ENCODE peak calls at places on chromosomes 13 and 19, in four cellular contexts. H is lower leg skin, P is HCT116, W is A549. I is an unnamed sample.
A peak's percentile ranks its signal among the peaks of the same experiment; 100 is the strongest.

GRCh38 chr13:75469087-75469486 is 12.9 kb downstream of the TBC1D4 start:
- DNase-seq in W (no peak), H (peak; percentile 35), P (no peak), I (no peak)

GRCh38 chr19:57903298-57904174 is 12.9 kb downstream of the ZNF417 start:
- DNase-seq in P (peak; percentile 4), W (peak; percentile 13), H (no peak), I (peak; percentile 19)

GRCh38 chr13:38348890-38349289 is 761 bp upstream of the UFM1 start:
- DNase-seq in P (no peak), H (no peak), W (peak; percentile 9), I (no peak)

GRCh38 chr19:7981199-7981598 is 24.2 kb downstream of the ELAVL1 start:
- DNase-seq in W (no peak), H (no peak), P (no peak), I (no peak)

GRCh38 chr19:33269016-33269415 is 33.3 kb downstream of the CEBPA start:
- DNase-seq in P (no peak), W (no peak), H (no peak), I (no peak)

GRCh38 chr19:15249912-15250634 is 17.8 kb upstream of the EPHX3 start:
- DNase-seq in W (no peak), H (no peak), P (no peak), I (peak; percentile 84)

GRCh38 chr13:45179428-45179827 is 21.4 kb downstream of the KCTD4 start:
- DNase-seq in P (no peak), W (no peak), H (no peak), I (no peak)

GRCh38 chr13:30681489-30682242 is 53.7 kb upstream of the ALOX5AP start:
- DNase-seq in W (no peak), H (no peak), P (no peak), I (no peak)

GRCh38 chr13:110116072-110116487 is 190.9 kb downstream of the COL4A1 start:
- DNase-seq in H (peak; percentile 40), P (peak; percentile 51), W (peak; percentile 52), I (peak; percentile 65)

GRCh38 chr13:40319699-40320586 is 346.5 kb downstream of the FOXO1 start:
- DNase-seq in H (no peak), P (no peak), W (no peak), I (no peak)

GRCh38 chr13:90918551-90918950 is 428.9 kb upstream of the MIR17HG start:
- DNase-seq in P (no peak), W (no peak), H (no peak), I (no peak)

GRCh38 chr13:74675185-74675584 is 541.0 kb upstream of the KLF12 start:
- DNase-seq in W (no peak), P (no peak), H (no peak), I (no peak)

GRCh38 chr19:30341646-30342201 is 30.5 kb upstream of the ZNF536 start:
- DNase-seq in P (no peak), W (no peak), H (no peak), I (no peak)

GRCh38 chr13:113793718-113794085 is 34.7 kb downstream of the TMEM255B start:
- DNase-seq in W (no peak), H (no peak), P (no peak), I (no peak)

GRCh38 chr19:3409346-3410064 is 43.1 kb downstream of the NFIC start:
- DNase-seq in H (peak; percentile 71), P (no peak), W (no peak), I (no peak)

GRCh38 chr19:38234615-38235014 is 10.6 kb upstream of the DPF1 start:
- DNase-seq in H (no peak), W (no peak), P (no peak), I (no peak)

GRCh38 chr19:719636-720377 is 11.1 kb downstream of the PALM start:
- DNase-seq in W (no peak), H (no peak), P (no peak), I (no peak)

GRCh38 chr13:110536006-110536693 is 25.4 kb downstream of the RAB20 start:
- DNase-seq in P (no peak), H (peak; percentile 68), W (no peak), I (no peak)

GRCh38 chr19:676343-677105 is at the start of gene FSTL3:
- DNase-seq in W (peak; percentile 28), H (no peak), P (no peak), I (no peak)

GRCh38 chr13:43316997-43317396 is 293.6 kb downstream of the DNAJC15 start:
- DNase-seq in P (no peak), H (no peak), W (no peak), I (no peak)

GRCh38 chr13:48231080-48231479 is 1.9 kb upstream of the ITM2B start:
- DNase-seq in H (no peak), P (no peak), W (no peak), I (no peak)

GRCh38 chr13:80083097-80083429 is 257.9 kb downstream of the SPRY2 start:
- DNase-seq in P (no peak), W (no peak), H (no peak), I (no peak)

GRCh38 chr19:23273022-23273593 is 22.9 kb upstream of the ZNF724 start:
- DNase-seq in H (no peak), P (no peak), W (no peak), I (no peak)

GRCh38 chr13:113238542-113238941 is 29.1 kb downstream of the CUL4A start:
- DNase-seq in P (no peak), W (no peak), H (no peak), I (no peak)

GRCh38 chr13:94389544-94390351 is 89.7 kb downstream of the DCT start:
- DNase-seq in H (no peak), W (no peak), P (no peak), I (no peak)

GRCh38 chr19:55650602-55651230 is 2.7 kb downstream of the CCDC106 start:
- DNase-seq in W (no peak), H (no peak), P (no peak), I (no peak)

GRCh38 chr19:1513492-1514294 is 874 bp upstream of the ADAMTSL5 start:
- DNase-seq in W (peak; percentile 39), P (peak; percentile 53), H (no peak), I (peak; percentile 79)

GRCh38 chr19:30450101-30450500 is 77.9 kb downstream of the ZNF536 start:
- DNase-seq in P (no peak), H (peak; percentile 24), W (no peak), I (no peak)

GRCh38 chr13:96090240-96091101 is 564 bp downstream of the HS6ST3 start:
- DNase-seq in H (no peak), W (no peak), P (no peak), I (no peak)

GRCh38 chr13:48317511-48317981 is 14.0 kb downstream of the RB1 start:
- DNase-seq in H (no peak), W (no peak), P (no peak), I (no peak)

DNA sequence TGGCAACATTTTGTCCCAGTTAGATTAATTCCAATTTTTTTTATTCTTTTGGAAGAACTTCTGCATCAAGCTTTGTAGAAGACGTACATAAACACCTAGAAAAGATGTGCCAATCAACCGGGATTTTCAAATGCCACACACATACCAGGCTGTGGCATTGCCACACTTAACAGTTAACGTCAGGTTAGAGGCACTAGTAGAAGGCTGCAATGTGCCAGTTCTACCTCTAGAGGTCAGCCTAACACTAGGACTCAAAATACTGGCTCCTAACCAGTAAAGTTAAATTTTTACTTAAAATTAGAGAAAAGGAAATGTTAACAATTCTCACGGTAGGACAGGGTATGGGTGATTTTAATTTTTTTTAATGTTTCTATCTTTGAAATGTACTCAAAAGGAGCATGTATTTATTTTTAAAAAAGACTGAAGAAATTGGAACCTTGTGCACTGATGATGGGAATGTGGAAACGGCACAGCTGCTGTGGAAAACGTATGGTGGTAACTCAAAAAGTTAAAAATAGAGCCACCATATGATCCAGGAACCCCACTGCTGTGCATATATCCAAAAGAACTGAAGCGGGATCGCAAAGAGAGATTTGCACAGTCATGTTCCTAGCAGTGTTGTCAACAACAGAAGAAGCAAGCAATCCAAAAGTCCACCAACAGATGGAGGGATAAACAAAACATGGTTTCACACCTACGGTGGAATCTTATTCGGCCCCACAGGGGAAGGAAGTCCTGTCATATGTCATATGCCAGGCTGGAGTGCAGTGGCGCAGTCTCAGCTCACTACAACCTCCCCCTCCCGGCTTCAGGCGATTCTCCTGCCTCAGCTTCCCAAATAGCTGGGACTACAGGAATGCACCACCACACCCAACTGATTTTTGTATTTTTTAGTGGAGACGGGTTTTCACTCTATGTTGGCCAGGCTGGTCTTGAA is 30.3 kb downstream of the CRYL1 start:
- DNase-seq in P (peak; percentile 50), H (peak; percentile 73), W (peak; percentile 46), I (peak; percentile 15)
- TF ChIP-seq POLR2A in P (no peak), H (no peak), W (no peak), I (no peak)

GRCh38 chr13:51453959-51454703 is 1.3 kb upstream of the INTS6 start:
- DNase-seq in H (peak; percentile 42), P (no peak), W (no peak), I (no peak)

GRCh38 chr13:51451134-51451466 is 1.7 kb downstream of the INTS6 start:
- DNase-seq in H (no peak), W (no peak), P (no peak), I (no peak)

GRCh38 chr13:51453308-51453958 is 597 bp upstream of the INTS6 start:
- DNase-seq in P (no peak), H (peak; percentile 77), W (peak; percentile 41), I (peak; percentile 40)

GRCh38 chr13:51452391-51453307 is at the start of gene INTS6:
- DNase-seq in W (peak; percentile 85), P (peak; percentile 98), H (peak; percentile 100), I (peak; percentile 83)

GRCh38 chr13:51451467-51452390 is 1.1 kb downstream of the INTS6 start:
- DNase-seq in H (peak; percentile 76), P (peak; percentile 36), W (peak; percentile 41), I (no peak)
- TF ChIP-seq POLR2A in H (no peak), P (no peak), W (peak; percentile 50), I (no peak)

GRCh38 chr13:21671793-21672680 is 1.2 kb downstream of the FGF9 start:
- DNase-seq in H (no peak), W (no peak), P (no peak), I (no peak)

GRCh38 chr13:21675095-21676007 is 4.5 kb downstream of the FGF9 start:
- DNase-seq in H (no peak), W (no peak), P (no peak), I (no peak)

GRCh38 chr13:21674271-21675009 is 3.6 kb downstream of the FGF9 start:
- DNase-seq in W (no peak), P (no peak), H (no peak), I (no peak)

GRCh38 chr13:21672811-21673591 is 2.1 kb downstream of the FGF9 start:
- DNase-seq in H (no peak), W (no peak), P (no peak), I (no peak)

DNA sequence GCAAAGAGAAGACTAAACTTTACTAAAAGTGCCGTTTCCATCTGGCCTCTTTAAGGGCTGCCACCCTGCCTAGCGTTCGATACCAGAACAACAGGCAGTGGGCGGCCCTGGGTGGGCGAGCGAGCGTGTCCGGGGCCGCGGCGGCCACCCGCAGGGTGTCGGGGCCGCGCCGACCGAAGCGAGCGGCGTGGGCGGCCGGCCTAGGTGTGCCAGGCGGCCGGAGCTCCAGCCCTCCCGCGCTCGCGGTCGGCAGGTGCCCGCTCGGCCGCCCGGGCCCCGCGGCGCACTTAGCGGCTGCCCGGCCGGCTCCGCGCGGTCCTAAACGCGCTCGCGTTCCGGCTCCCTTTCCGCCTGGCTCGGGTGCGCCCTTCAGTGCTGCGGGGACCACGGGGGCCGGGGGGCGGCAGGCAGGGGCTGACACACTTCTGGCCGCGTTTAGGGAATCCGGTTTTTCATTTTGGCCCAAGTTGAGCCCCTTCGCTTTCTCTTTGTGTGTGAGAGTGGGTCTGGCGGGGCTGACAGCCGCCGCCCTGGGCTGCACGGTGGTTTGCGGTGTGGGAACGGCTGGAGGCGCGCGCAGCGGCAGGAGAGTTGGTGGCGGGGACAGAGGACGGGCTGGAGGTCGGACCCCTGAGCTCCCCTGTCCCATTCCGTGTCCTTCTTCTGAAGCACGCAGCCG is 2.9 kb downstream of the FGF9 start:
- DNase-seq in W (peak; percentile 36), P (no peak), H (no peak), I (peak; percentile 53)
- TF ChIP-seq POLR2A in W (no peak), P (no peak), H (no peak), I (no peak)

GRCh38 chr19:53055117-53055516 is 10.6 kb downstream of the ERVV-2 start:
- DNase-seq in W (no peak), H (no peak), P (no peak), I (no peak)

GRCh38 chr19:53057904-53058579 is 13.5 kb downstream of the ERVV-2 start:
- DNase-seq in W (no peak), P (no peak), H (no peak), I (no peak)
- TF ChIP-seq POLR2A in W (no peak), P (no peak), H (no peak), I (no peak)

I was measured in H54.